ENCODE peak calls at places on chromosomes 11 and 22, in four cellular contexts. J is iPS DF 19.7, V is GM23248, M is ecto neural progenitor cell. I is an unnamed sample.

GRCh38 chr22:45793161-45793560 is 121.5 kb downstream of the ATXN10 start:
- DNase-seq in M (no peak), J (no peak), V (no peak), I (no peak)

GRCh38 chr11:117435296-117435695 is 107.6 kb downstream of the CEP164 start:
- DNase-seq in J (no peak), M (no peak), V (no peak), I (no peak)

GRCh38 chr11:59088164-59088563 is 2.1 kb downstream of the GLYATL1B start:
- DNase-seq in V (no peak), M (no peak), J (no peak), I (no peak)

GRCh38 chr22:28254396-28254795 is 335.3 kb upstream of the PITPNB start:
- DNase-seq in J (no peak), M (no peak), V (peak; percentile 55), I (no peak)

GRCh38 chr22:26718905-26719304 is 61.5 kb downstream of the MIAT start:
- DNase-seq in V (peak; percentile 93), M (no peak), J (no peak), I (no peak)

GRCh38 chr11:121105063-121105480 is 4.0 kb downstream of the TECTA start:
- DNase-seq in J (no peak), V (no peak), M (no peak), I (no peak)

GRCh38 chr11:45423036-45423435 is 136.9 kb upstream of the SYT13 start:
- DNase-seq in V (no peak), M (no peak), J (no peak), I (no peak)

GRCh38 chr22:21824439-21824912 is 43.0 kb downstream of the MAPK1 start:
- DNase-seq in M (no peak), V (no peak), J (no peak), I (no peak)

GRCh38 chr11:10878408-10879214 is 20.8 kb upstream of the ZBED5 start:
- DNase-seq in J (peak; percentile 56), M (no peak), V (peak; percentile 77), I (peak; percentile 48)

GRCh38 chr11:102678022-102678421 is 27.5 kb downstream of the MMP27 start:
- DNase-seq in J (no peak), V (no peak), M (no peak), I (no peak)

GRCh38 chr11:82315093-82315492 is 418.6 kb downstream of the FAM181B start:
- DNase-seq in M (peak; percentile 59), V (peak; percentile 0), J (peak; percentile 23), I (peak; percentile 67)

GRCh38 chr11:8765294-8765693 is 82.7 kb downstream of the RPL27A start:
- DNase-seq in J (no peak), V (peak; percentile 76), M (no peak), I (no peak)

GRCh38 chr11:20155683-20156279 is 4.5 kb downstream of the DBX1 start:
- DNase-seq in V (no peak), J (no peak), M (no peak), I (peak; percentile 51)

GRCh38 chr11:77039491-77040400 is 5.5 kb downstream of the B3GNT6 start:
- DNase-seq in J (no peak), V (peak; percentile 65), M (peak; percentile 67), I (peak; percentile 79)

GRCh38 chr11:58805065-58805464 is 39.4 kb downstream of the GLYATL2 start:
- DNase-seq in J (no peak), M (no peak), V (peak; percentile 68), I (no peak)

GRCh38 chr11:36510567-36511020 is 522 bp upstream of the TRAF6 start:
- DNase-seq in J (no peak), M (no peak), V (peak; percentile 70), I (no peak)

GRCh38 chr22:42202669-42203068 is 67.8 kb downstream of the TCF20 start:
- DNase-seq in V (no peak), M (no peak), J (no peak), I (no peak)

GRCh38 chr11:62961017-62961416 is 23.8 kb downstream of the SLC22A6 start:
- DNase-seq in J (no peak), M (peak; percentile 8), V (no peak), I (no peak)

GRCh38 chr11:93192163-93192562 is 5.6 kb downstream of the SLC36A4 start:
- DNase-seq in M (peak; percentile 60), V (no peak), J (peak; percentile 47), I (peak; percentile 46)

GRCh38 chr22:30823015-30823370 is 128.3 kb downstream of the OSBP2 start:
- DNase-seq in J (no peak), M (peak; percentile 68), V (peak; percentile 29), I (peak; percentile 50)

GRCh38 chr11:65928667-65929066 is 9.4 kb downstream of the DRAP1 start:
- DNase-seq in J (no peak), M (no peak), V (no peak), I (no peak)

GRCh38 chr11:75500742-75501141 is 25.0 kb downstream of the GDPD5 start:
- DNase-seq in J (no peak), M (no peak), V (no peak), I (no peak)

GRCh38 chr22:36398602-36399472 is 11.1 kb upstream of the MYH9 start:
- DNase-seq in M (no peak), V (peak; percentile 87), J (no peak), I (no peak)

GRCh38 chr11:18671246-18671645 is 27.3 kb upstream of the TMEM86A start:
- DNase-seq in M (no peak), V (no peak), J (no peak), I (no peak)

GRCh38 chr11:123318623-123319022 is 111.4 kb upstream of the GRAMD1B start:
- DNase-seq in J (no peak), M (no peak), V (no peak), I (no peak)

GRCh38 chr11:76629853-76630599 is 40.5 kb downstream of the LRRC32 start:
- DNase-seq in J (no peak), M (peak; percentile 43), V (peak; percentile 53), I (no peak)

GRCh38 chr11:35529971-35530495 is 4.6 kb upstream of the PAMR1 start:
- DNase-seq in V (peak; percentile 95), M (no peak), J (no peak), I (no peak)

I was measured in H9.